ENCODE peak calls at places on chromosome 10, in five cellular contexts. D is HT-29, Q is EH, X is HFF-Myc, W is T-helper 2 cell. L is an unnamed sample.

GRCh38 chr10:44968101-44968886 is 8.7 kb downstream of the RASSF4 start:
- DNase-seq in D (no peak), X (no peak), Q (no peak), W (no peak), L (no peak)

GRCh38 chr10:89184638-89185037 is 22.5 kb downstream of the CH25H start:
- DNase-seq in Q (no peak), W (no peak), D (no peak), X (no peak), L (no peak)

GRCh38 chr10:178208-178607 is 43.0 kb downstream of the ZMYND11 start:
- DNase-seq in Q (peak; percentile 51), W (no peak), D (peak; percentile 34), X (no peak), L (peak; percentile 12)

GRCh38 chr10:42428534-42428933 is 209.8 kb downstream of the ZNF33B start:
- DNase-seq in Q (peak; percentile 4), D (peak; percentile 54), X (peak; percentile 6), W (no peak), L (peak; percentile 1)

GRCh38 chr10:97574374-97575100 is 2.0 kb downstream of the ANKRD2 start:
- DNase-seq in D (peak; percentile 96), W (no peak), Q (peak; percentile 94), X (no peak), L (peak; percentile 72)

GRCh38 chr10:57692255-57692980 is 575.3 kb downstream of the IPMK start:
- DNase-seq in D (peak; percentile 34), X (peak; percentile 49), Q (peak; percentile 87), W (no peak), L (peak; percentile 93)

GRCh38 chr10:95605163-95605562 is 44.0 kb upstream of the SORBS1 start:
- DNase-seq in Q (peak; percentile 69), D (no peak), X (no peak), W (no peak), L (no peak)

GRCh38 chr10:73584737-73585136 is 6.4 kb downstream of the USP54 start:
- DNase-seq in W (no peak), X (peak; percentile 73), D (no peak), Q (peak; percentile 45), L (no peak)

GRCh38 chr10:119625570-119626280 is 25.5 kb upstream of the BAG3 start:
- DNase-seq in Q (no peak), X (no peak), D (no peak), W (no peak), L (peak; percentile 54)

GRCh38 chr10:25498645-25499044 is 323.8 kb downstream of the GPR158 start:
- DNase-seq in W (no peak), D (no peak), Q (no peak), X (no peak), L (no peak)

GRCh38 chr10:92502296-92502695 is 71.6 kb downstream of the IDE start:
- DNase-seq in Q (no peak), W (no peak), D (no peak), X (no peak), L (no peak)

GRCh38 chr10:24762161-24762924 is 38.7 kb upstream of the ARHGAP21 start:
- DNase-seq in W (no peak), D (no peak), Q (no peak), X (no peak), L (no peak)

GRCh38 chr10:110641256-110641655 is 2.9 kb upstream of the RBM20 start:
- DNase-seq in D (no peak), W (no peak), Q (peak; percentile 25), X (no peak), L (no peak)

GRCh38 chr10:75592888-75593643 is 161.6 kb downstream of the LRMDA start:
- DNase-seq in X (no peak), D (no peak), Q (no peak), W (no peak), L (no peak)

GRCh38 chr10:785539-786214 is 96.2 kb upstream of the DIP2C start:
- DNase-seq in X (no peak), Q (no peak), D (no peak), W (no peak), L (no peak)

GRCh38 chr10:97059006-97059871 is 126.5 kb downstream of the SLIT1 start:
- DNase-seq in X (no peak), W (no peak), Q (no peak), D (no peak), L (no peak)

GRCh38 chr10:33509231-33509871 is 174.9 kb upstream of the NRP1 start:
- DNase-seq in Q (peak; percentile 87), D (peak; percentile 90), X (peak; percentile 70), W (no peak), L (no peak)

GRCh38 chr10:115774721-115775120 is 498.3 kb downstream of the GFRA1 start:
- DNase-seq in X (no peak), Q (peak; percentile 28), W (no peak), D (no peak), L (peak; percentile 71)

GRCh38 chr10:47245731-47246350 is 54.2 kb upstream of the GDF10 start:
- DNase-seq in D (no peak), W (no peak), Q (no peak), X (no peak), L (no peak)

GRCh38 chr10:5211696-5212095 is 15.1 kb downstream of the AKR1C4 start:
- DNase-seq in X (no peak), D (no peak), W (no peak), Q (no peak), L (no peak)